ENCODE peak calls at places on chromosomes 5 and 9, in five cellular contexts. One of them, this sample, is unnamed.

GRCh38 chr9:127967151-127967809 is 13.5 kb downstream of the EEIG1 start:
- DNase-seq in central memory CD8-positive, alpha-beta T cell: no peak
- DNase-seq in Caco-2: no peak
- DNase-seq in mammary epithelial cell: no peak
- DNase-seq in stimulated activated CD4-positive, alpha-beta T cell treated with anti-CD3 and anti-CD28 coated beads, Interleukin-4, amount 100 ng/mL, for 1 hour: no peak
- DNase-seq in this sample: no peak

GRCh38 chr5:139566611-139567010 is 5.5 kb downstream of the UBE2D2 start:
- DNase-seq in Caco-2: no peak
- DNase-seq in stimulated activated CD4-positive, alpha-beta T cell treated with anti-CD3 and anti-CD28 coated beads, Interleukin-4, amount 100 ng/mL, for 1 hour: no peak
- DNase-seq in mammary epithelial cell: no peak
- DNase-seq in central memory CD8-positive, alpha-beta T cell: no peak
- DNase-seq in this sample: no peak

GRCh38 chr5:132500244-132500930 is 9.8 kb upstream of the IRF1 start:
- DNase-seq in Caco-2: no peak
- DNase-seq in mammary epithelial cell: no peak
- DNase-seq in stimulated activated CD4-positive, alpha-beta T cell treated with anti-CD3 and anti-CD28 coated beads, Interleukin-4, amount 100 ng/mL, for 1 hour: no peak
- DNase-seq in central memory CD8-positive, alpha-beta T cell: no peak
- DNase-seq in this sample: no peak

GRCh38 chr9:121945849-121946248 is 147.3 kb downstream of the TTLL11 start:
- DNase-seq in mammary epithelial cell: peak; percentile 57
- DNase-seq in Caco-2: no peak
- DNase-seq in stimulated activated CD4-positive, alpha-beta T cell treated with anti-CD3 and anti-CD28 coated beads, Interleukin-4, amount 100 ng/mL, for 1 hour: no peak
- DNase-seq in central memory CD8-positive, alpha-beta T cell: no peak
- DNase-seq in this sample: peak; percentile 67

GRCh38 chr9:89871871-89872331 is 267.1 kb downstream of the GADD45G start:
- DNase-seq in stimulated activated CD4-positive, alpha-beta T cell treated with anti-CD3 and anti-CD28 coated beads, Interleukin-4, amount 100 ng/mL, for 1 hour: no peak
- DNase-seq in central memory CD8-positive, alpha-beta T cell: no peak
- DNase-seq in mammary epithelial cell: no peak
- DNase-seq in Caco-2: no peak
- DNase-seq in this sample: no peak

GRCh38 chr9:70412678-70413426 is 1.6 kb downstream of the KLF9 start:
- DNase-seq in Caco-2: peak; percentile 2
- DNase-seq in central memory CD8-positive, alpha-beta T cell: peak; percentile 16
- DNase-seq in stimulated activated CD4-positive, alpha-beta T cell treated with anti-CD3 and anti-CD28 coated beads, Interleukin-4, amount 100 ng/mL, for 1 hour: peak; percentile 41
- DNase-seq in mammary epithelial cell: peak; percentile 67
- DNase-seq in this sample: peak; percentile 70

GRCh38 chr9:113653746-113654604 is 190.4 kb downstream of the RGS3 start:
- DNase-seq in stimulated activated CD4-positive, alpha-beta T cell treated with anti-CD3 and anti-CD28 coated beads, Interleukin-4, amount 100 ng/mL, for 1 hour: no peak
- DNase-seq in central memory CD8-positive, alpha-beta T cell: no peak
- DNase-seq in Caco-2: no peak
- DNase-seq in mammary epithelial cell: no peak
- DNase-seq in this sample: no peak

GRCh38 chr5:123719004-123719403 is 207.0 kb downstream of the CSNK1G3 start:
- DNase-seq in mammary epithelial cell: no peak
- DNase-seq in stimulated activated CD4-positive, alpha-beta T cell treated with anti-CD3 and anti-CD28 coated beads, Interleukin-4, amount 100 ng/mL, for 1 hour: no peak
- DNase-seq in Caco-2: no peak
- DNase-seq in central memory CD8-positive, alpha-beta T cell: no peak
- DNase-seq in this sample: peak; percentile 61

GRCh38 chr5:180898621-180899246 is at the start of gene BTNL8:
- DNase-seq in central memory CD8-positive, alpha-beta T cell: no peak
- DNase-seq in stimulated activated CD4-positive, alpha-beta T cell treated with anti-CD3 and anti-CD28 coated beads, Interleukin-4, amount 100 ng/mL, for 1 hour: no peak
- DNase-seq in mammary epithelial cell: peak; percentile 41
- DNase-seq in Caco-2: peak; percentile 47
- DNase-seq in this sample: no peak

GRCh38 chr5:111197523-111197922 is 26.7 kb upstream of the CAMK4 start:
- DNase-seq in stimulated activated CD4-positive, alpha-beta T cell treated with anti-CD3 and anti-CD28 coated beads, Interleukin-4, amount 100 ng/mL, for 1 hour: no peak
- DNase-seq in Caco-2: no peak
- DNase-seq in central memory CD8-positive, alpha-beta T cell: no peak
- DNase-seq in mammary epithelial cell: no peak
- DNase-seq in this sample: no peak

GRCh38 chr5:142012186-142012785 is 541 bp downstream of the GNPDA1 start:
- DNase-seq in mammary epithelial cell: peak; percentile 27
- DNase-seq in stimulated activated CD4-positive, alpha-beta T cell treated with anti-CD3 and anti-CD28 coated beads, Interleukin-4, amount 100 ng/mL, for 1 hour: peak; percentile 73
- DNase-seq in Caco-2: peak; percentile 35
- DNase-seq in central memory CD8-positive, alpha-beta T cell: no peak
- DNase-seq in this sample: peak; percentile 64

GRCh38 chr9:100394032-100394695 is 32.8 kb upstream of the MSANTD3 start:
- DNase-seq in mammary epithelial cell: no peak
- DNase-seq in central memory CD8-positive, alpha-beta T cell: no peak
- DNase-seq in stimulated activated CD4-positive, alpha-beta T cell treated with anti-CD3 and anti-CD28 coated beads, Interleukin-4, amount 100 ng/mL, for 1 hour: no peak
- DNase-seq in Caco-2: no peak
- DNase-seq in this sample: no peak

GRCh38 chr5:10151656-10152055 is 98.0 kb downstream of the ATPSCKMT start:
- DNase-seq in mammary epithelial cell: no peak
- DNase-seq in central memory CD8-positive, alpha-beta T cell: no peak
- DNase-seq in Caco-2: no peak
- DNase-seq in stimulated activated CD4-positive, alpha-beta T cell treated with anti-CD3 and anti-CD28 coated beads, Interleukin-4, amount 100 ng/mL, for 1 hour: no peak
- DNase-seq in this sample: peak; percentile 51

GRCh38 chr5:40871177-40871576 is 30.0 kb downstream of the CARD6 start:
- DNase-seq in stimulated activated CD4-positive, alpha-beta T cell treated with anti-CD3 and anti-CD28 coated beads, Interleukin-4, amount 100 ng/mL, for 1 hour: no peak
- DNase-seq in Caco-2: no peak
- DNase-seq in central memory CD8-positive, alpha-beta T cell: no peak
- DNase-seq in mammary epithelial cell: peak; percentile 23
- DNase-seq in this sample: peak; percentile 32

GRCh38 chr9:12554636-12555035 is 138.5 kb upstream of the TYRP1 start:
- DNase-seq in central memory CD8-positive, alpha-beta T cell: no peak
- DNase-seq in Caco-2: peak; percentile 8
- DNase-seq in stimulated activated CD4-positive, alpha-beta T cell treated with anti-CD3 and anti-CD28 coated beads, Interleukin-4, amount 100 ng/mL, for 1 hour: no peak
- DNase-seq in mammary epithelial cell: no peak
- DNase-seq in this sample: peak; percentile 43

This sample was measured in kidney tubule cell.